ENCODE peak calls at places on chromosomes 6 and 20, in ten cellular contexts. P is thoracic aorta, U is spleen, E is SJCRH30, S is fibroblast of the aortic adventitia, C is AG04450, V is fibroblast of mammary gland, B is heart right ventricle, Y is psoas muscle, X is uterus. O is an unnamed sample.

GRCh38 chr6:161836643-161837448 is 563.0 kb upstream of the AGPAT4 start:
- DNase-seq in E (no peak), Y (no peak), S (no peak), X (no peak), U (no peak), C (no peak), P (no peak), V (peak; percentile 23), B (no peak), O (no peak)

GRCh38 chr6:87118054-87118453 is 23.1 kb upstream of the CGA start:
- DNase-seq in X (no peak), U (no peak), S (no peak), V (no peak), Y (no peak), P (no peak), E (no peak), B (no peak), C (no peak), O (no peak)

GRCh38 chr20:2801459-2801728 is 967 bp upstream of the CPXM1 start:
- DNase-seq in U (no peak), X (no peak), B (no peak), E (no peak), Y (no peak), V (no peak), S (no peak), P (no peak), C (no peak), O (peak; percentile 29)

GRCh38 chr20:32752458-32753250 is 9.4 kb upstream of the COMMD7 start:
- DNase-seq in B (no peak), E (no peak), U (no peak), V (peak; percentile 89), S (peak; percentile 75), Y (no peak), X (no peak), C (peak; percentile 26), P (no peak), O (no peak)

GRCh38 chr20:11755071-11755881 is 162.4 kb upstream of the BTBD3 start:
- DNase-seq in V (peak; percentile 8), E (no peak), P (no peak), U (no peak), C (no peak), X (peak; percentile 15), B (no peak), Y (no peak), S (peak; percentile 50), O (no peak)

GRCh38 chr20:53984781-53985518 is 85.4 kb downstream of the BCAS1 start:
- DNase-seq in C (no peak), S (peak; percentile 5), Y (no peak), U (no peak), X (no peak), P (no peak), V (no peak), E (no peak), B (no peak), O (no peak)

GRCh38 chr6:133951881-133952814 is 876 bp upstream of the TBPL1 start:
- DNase-seq in C (peak; percentile 37), Y (peak; percentile 71), X (peak; percentile 67), E (peak; percentile 75), U (peak; percentile 90), P (peak; percentile 28), V (peak; percentile 76), B (peak; percentile 71), S (peak; percentile 82), O (peak; percentile 54)

GRCh38 chr6:153553627-153554026 is 422.5 kb upstream of the RGS17 start:
- DNase-seq in P (no peak), V (peak; percentile 31), U (no peak), C (no peak), X (no peak), B (no peak), S (peak; percentile 0), Y (no peak), E (peak; percentile 45), O (peak; percentile 54)

GRCh38 chr6:138509371-138509770 is 10.1 kb upstream of the NHSL1 start:
- DNase-seq in P (no peak), X (no peak), Y (no peak), U (no peak), S (peak; percentile 54), B (peak; percentile 53), C (no peak), V (peak; percentile 68), E (peak; percentile 42), O (peak; percentile 60)

GRCh38 chr6:26571592-26572296 is 25.0 kb upstream of the ABT1 start:
- DNase-seq in V (peak; percentile 89), E (peak; percentile 66), B (peak; percentile 40), S (peak; percentile 94), Y (no peak), U (peak; percentile 72), P (no peak), X (peak; percentile 51), C (peak; percentile 75), O (peak; percentile 46)

GRCh38 chr20:1533059-1533458 is 24.4 kb downstream of the SIRPD start:
- DNase-seq in X (no peak), E (no peak), U (no peak), P (no peak), C (no peak), Y (no peak), B (no peak), V (peak; percentile 12), S (peak; percentile 20), O (no peak)

GRCh38 chr20:19992996-19993908 is 23.9 kb upstream of the NAA20 start:
- DNase-seq in Y (no peak), C (peak; percentile 65), P (no peak), X (no peak), S (peak; percentile 96), V (peak; percentile 87), E (peak; percentile 95), U (no peak), B (peak; percentile 60), O (no peak)

GRCh38 chr6:158006821-158007570 is 25.3 kb downstream of the SYNJ2 start:
- DNase-seq in X (no peak), S (no peak), U (peak; percentile 34), Y (no peak), B (no peak), E (no peak), V (no peak), C (no peak), P (no peak), O (no peak)

GRCh38 chr6:11606287-11606686 is 68.7 kb downstream of the TMEM170B start:
- DNase-seq in U (no peak), V (no peak), P (no peak), B (no peak), X (no peak), E (no peak), S (no peak), C (no peak), Y (no peak), O (peak; percentile 45)

GRCh38 chr6:46452312-46452917 is 38.8 kb downstream of the RCAN2 start:
- DNase-seq in V (peak; percentile 8), Y (no peak), S (peak; percentile 16), P (no peak), X (no peak), E (no peak), U (no peak), C (no peak), B (no peak), O (no peak)

GRCh38 chr6:100281471-100281878 is 183.2 kb downstream of the SIM1 start:
- DNase-seq in S (no peak), U (no peak), C (no peak), V (no peak), Y (no peak), P (no peak), B (no peak), X (no peak), E (peak; percentile 89), O (no peak)
- H3K4me3 ChIP-seq in S (no peak overlapping the region), U (no peak overlapping the region), C (peak overlapping the region; percentile 28), V (no peak overlapping the region), Y (peak overlapping the region; percentile 65), P (peak overlapping the region; percentile 53), B (peak overlapping the region; percentile 31), X (no peak overlapping the region), E (peak overlapping the region; percentile 51), O (no peak overlapping the region)

GRCh38 chr6:145736854-145737181 is 1.5 kb upstream of the EPM2A start:
- DNase-seq in P (no peak), C (no peak), S (peak; percentile 66), E (no peak), X (peak; percentile 15), V (peak; percentile 35), Y (no peak), U (no peak), B (no peak), O (no peak)
- H3K4me3 ChIP-seq in P (peak overlapping the region; percentile 82), C (peak overlapping the region; percentile 25), S (no peak overlapping the region), E (no peak overlapping the region), X (no peak overlapping the region), V (peak overlapping the region; percentile 67), Y (peak overlapping the region; percentile 77), U (no peak overlapping the region), B (peak overlapping the region; percentile 69), O (no peak overlapping the region)

DNA sequence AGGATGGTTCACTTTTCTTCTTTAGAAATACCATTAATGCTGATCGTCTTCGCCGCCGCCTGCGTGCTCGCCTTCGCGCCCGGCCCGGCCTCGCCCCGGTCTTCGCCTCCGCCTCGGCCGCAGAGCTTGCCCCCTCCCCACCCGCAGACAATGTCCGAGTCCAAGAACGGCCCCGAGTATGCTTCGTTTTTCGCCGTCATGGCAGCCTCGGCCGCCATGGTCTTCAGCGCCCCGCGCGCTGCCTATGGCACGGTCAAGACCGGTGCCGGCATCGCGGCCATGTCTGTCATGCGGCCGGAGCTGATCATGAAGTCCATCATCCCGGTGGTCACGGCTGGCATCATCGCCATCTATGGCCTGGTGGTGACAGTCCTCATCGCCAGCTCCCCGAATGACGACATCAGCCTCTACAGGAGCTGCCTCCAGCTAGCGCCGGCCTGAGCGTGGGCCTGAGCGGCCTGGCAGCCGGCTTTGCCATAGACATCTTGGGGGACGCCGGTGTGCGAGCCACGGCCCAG is 4.7 kb upstream of the PRPH2 start:
- DNase-seq in E (no peak), P (no peak), U (peak; percentile 80), C (no peak), V (no peak), X (peak; percentile 49), S (no peak), B (peak; percentile 26), Y (peak; percentile 44), O (peak; percentile 35)
- H3K4me3 ChIP-seq in E (no peak overlapping the region), P (peak overlapping the region; percentile 75), U (peak overlapping the region; percentile 55), C (peak overlapping the region; percentile 31), V (peak overlapping the region; percentile 43), X (peak overlapping the region; percentile 44), S (peak overlapping the region; percentile 41), B (peak overlapping the region; percentile 59), Y (peak overlapping the region; percentile 75), O (peak overlapping the region; percentile 22)

DNA sequence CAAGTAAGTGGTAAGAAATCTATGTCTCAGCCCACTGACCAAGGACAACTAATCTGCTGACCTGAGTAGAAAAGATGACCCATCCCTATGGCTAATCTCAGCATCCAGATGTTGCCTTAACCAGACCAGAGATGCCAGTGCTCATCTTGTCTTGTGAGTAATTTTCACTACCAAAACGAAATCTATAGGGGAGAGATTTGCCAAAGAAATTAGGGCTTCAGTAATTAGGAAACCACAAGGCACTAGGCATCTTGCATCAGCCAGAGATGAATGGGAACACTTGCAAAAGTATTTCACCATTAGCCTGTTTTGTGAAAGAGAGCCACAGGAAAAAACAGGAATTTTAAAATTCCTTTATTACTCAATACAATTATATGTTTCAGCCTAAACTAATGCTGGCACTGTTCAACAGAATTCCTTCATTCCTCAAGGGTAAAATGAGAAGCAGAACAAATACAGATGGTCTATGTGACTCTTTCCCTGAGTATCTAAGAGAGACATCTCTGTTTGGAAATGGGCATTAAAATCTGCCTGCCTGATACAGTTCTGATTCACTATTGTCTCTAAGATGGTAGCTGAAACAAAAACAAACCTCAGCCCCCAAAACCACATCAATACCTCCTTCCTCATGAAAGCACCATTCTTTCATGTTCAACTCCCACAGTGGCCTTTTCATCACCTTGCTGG is 87.8 kb downstream of the GMDS start:
- DNase-seq in E (no peak), B (no peak), X (no peak), C (peak; percentile 67), S (peak; percentile 92), U (no peak), V (peak; percentile 95), P (no peak), Y (no peak), O (no peak)
- H3K4me3 ChIP-seq in E (no peak overlapping the region), B (no peak overlapping the region), X (no peak overlapping the region), C (no peak overlapping the region), S (no peak overlapping the region), U (no peak overlapping the region), V (no peak overlapping the region), P (no peak overlapping the region), Y (no peak overlapping the region), O (no peak overlapping the region)